ENCODE peak calls at places on chromosomes 12 and 14, in nine cellular contexts. C, S, P, Y, K, O, B, M and J are unnamed samples.

GRCh38 chr12:121132601-121133481 is at the start of gene P2RX7:
- DNase-seq in C (peak), S (peak), P (peak), Y (peak), K (peak), O (peak), B (peak), M (peak), J (no peak)

GRCh38 chr14:53260928-53261327 is 107.8 kb upstream of the DDHD1 start:
- DNase-seq in C (no peak), S (no peak), P (no peak), Y (no peak), K (no peak), O (no peak), B (no peak), M (no peak), J (no peak)

GRCh38 chr14:35386673-35387125 is 17.9 kb downstream of the NFKBIA start:
- DNase-seq in C (no peak), S (no peak), P (peak), Y (no peak), K (no peak), O (no peak), B (no peak), M (no peak), J (no peak)

GRCh38 chr14:79571361-79571760 is 639.9 kb downstream of the DIO2 start:
- DNase-seq in C (peak), S (no peak), P (peak), Y (no peak), K (no peak), O (no peak), B (no peak), M (no peak), J (no peak)

GRCh38 chr14:104875811-104876210 is 10.7 kb downstream of the CEP170B start:
- DNase-seq in C (no peak), S (no peak), P (no peak), Y (no peak), K (no peak), O (no peak), B (no peak), M (peak), J (no peak)

GRCh38 chr12:188910-189621 is 24.9 kb downstream of the SLC6A12 start:
- DNase-seq in C (peak), S (no peak), P (peak), Y (no peak), K (peak), O (no peak), B (peak), M (peak), J (no peak)

GRCh38 chr12:15558915-15559528 is 230.2 kb downstream of the EPS8 start:
- DNase-seq in C (peak), S (no peak), P (no peak), Y (no peak), K (no peak), O (peak), B (no peak), M (no peak), J (no peak)

GRCh38 chr14:101564819-101565698 is 3.8 kb downstream of the DIO3 start:
- DNase-seq in C (no peak), S (no peak), P (peak), Y (no peak), K (peak), O (no peak), B (no peak), M (no peak), J (no peak)

GRCh38 chr12:109914461-109914860 is 14.4 kb downstream of the TCHP start:
- DNase-seq in C (no peak), S (no peak), P (no peak), Y (no peak), K (peak), O (no peak), B (no peak), M (no peak), J (no peak)

GRCh38 chr12:109910969-109911348 is 10.9 kb downstream of the TCHP start:
- DNase-seq in C (peak), S (no peak), P (no peak), Y (no peak), K (peak), O (no peak), B (no peak), M (no peak), J (no peak)

GRCh38 chr12:109912790-109913189 is 12.7 kb downstream of the TCHP start:
- DNase-seq in C (no peak), S (no peak), P (no peak), Y (no peak), K (peak), O (no peak), B (no peak), M (peak), J (no peak)

GRCh38 chr12:109915171-109916040 is 15.3 kb downstream of the TCHP start:
- DNase-seq in C (no peak), S (no peak), P (no peak), Y (no peak), K (no peak), O (no peak), B (peak), M (no peak), J (no peak)

GRCh38 chr12:109910254-109910968 is 10.3 kb downstream of the TCHP start:
- DNase-seq in C (no peak), S (no peak), P (no peak), Y (no peak), K (peak), O (no peak), B (no peak), M (no peak), J (no peak)
- TF ChIP-seq CTCF in C (no peak), S (no peak), P (no peak), Y (no peak), K (no peak), O (no peak), B (no peak), M (no peak), J (no peak)

GRCh38 chr14:76377675-76378074 is 1.7 kb downstream of the ESRRB start:
- DNase-seq in C (no peak), S (no peak), P (no peak), Y (no peak), K (no peak), O (no peak), B (no peak), M (no peak), J (no peak)
- H3K4me3 ChIP-seq in C (no peak), S (no peak), P (no peak), Y (no peak), K (peak), O (no peak), B (no peak), M (no peak), J (no peak)

GRCh38 chr14:26773906-26774593 is 176.2 kb upstream of the NOVA1 start:
- DNase-seq in C (peak), S (no peak), P (no peak), Y (no peak), K (no peak), O (no peak), B (no peak), M (no peak), J (no peak)
- TF ChIP-seq CTCF in C (no peak), S (no peak), P (no peak), Y (no peak), K (no peak), O (no peak), B (no peak), M (no peak), J (no peak)

DNA sequence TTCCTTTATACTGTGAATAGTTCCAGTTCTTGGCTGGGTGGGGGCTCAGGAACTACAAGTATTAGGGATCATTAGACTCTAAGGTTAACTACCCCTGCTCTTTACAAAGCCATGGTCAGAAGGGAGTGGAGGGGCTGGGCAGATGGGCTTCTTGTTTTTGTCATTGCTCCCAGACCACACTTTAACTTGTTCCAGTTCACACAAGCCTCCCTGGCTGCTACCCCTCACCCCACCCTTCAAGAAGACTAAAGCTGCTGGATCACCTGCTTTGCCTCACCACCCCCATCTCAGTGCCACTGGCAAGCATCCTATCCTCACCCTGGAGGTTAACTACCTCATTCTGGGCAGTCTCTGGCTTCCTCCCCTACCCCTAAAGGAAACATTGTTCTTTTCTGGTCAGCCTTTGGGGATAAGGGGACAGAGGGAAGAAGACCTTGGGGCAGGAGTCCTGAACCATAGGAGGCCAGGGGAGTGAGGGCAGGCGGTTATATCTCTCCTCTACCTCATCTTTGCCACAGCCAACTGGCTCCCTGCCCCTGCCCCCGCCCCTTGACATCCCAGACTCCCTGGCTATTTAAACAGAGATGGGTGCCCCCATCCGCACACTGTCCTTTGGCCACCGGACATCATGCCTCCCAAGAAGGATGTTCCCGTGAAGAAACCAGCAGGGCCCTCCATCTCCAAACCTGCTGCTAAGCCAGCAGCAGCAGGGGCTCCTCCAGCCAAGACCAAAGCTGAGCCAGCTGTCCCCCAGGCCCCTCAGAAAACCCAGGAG is 1.1 kb downstream of the MYL6B start:
- DNase-seq in C (no peak), S (no peak), P (no peak), Y (no peak), K (no peak), O (no peak), B (no peak), M (no peak), J (no peak)
- H3K4me3 ChIP-seq in C (peak), S (peak), P (peak), Y (no peak), K (peak), O (peak), B (no peak), M (no peak), J (peak)

DNA sequence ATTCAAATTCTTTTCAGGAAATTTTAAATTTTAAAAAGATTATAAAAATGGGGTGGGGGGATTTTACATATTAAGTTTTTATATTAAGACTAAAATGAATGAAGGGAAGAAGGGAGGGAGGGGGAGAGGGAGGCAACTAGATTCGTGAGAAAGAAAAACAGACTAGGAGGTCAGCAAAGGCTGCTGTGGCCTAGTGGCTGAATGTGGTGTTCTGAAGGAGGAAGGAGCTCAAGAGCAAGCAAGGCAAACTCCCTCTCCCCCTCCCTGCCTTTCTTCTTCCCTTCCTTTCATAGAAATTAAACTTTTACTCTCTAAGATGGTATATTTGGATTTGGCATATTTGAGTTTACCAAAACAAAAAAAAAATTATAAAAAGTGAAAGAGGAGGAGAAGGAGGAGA is 18.1 kb downstream of the DYRK2 start:
- DNase-seq in C (no peak), S (no peak), P (no peak), Y (no peak), K (no peak), O (no peak), B (no peak), M (no peak), J (no peak)
- TF ChIP-seq CTCF in C (no peak), S (no peak), P (peak), Y (no peak), K (no peak), O (no peak), B (no peak), M (no peak), J (no peak)

DNA sequence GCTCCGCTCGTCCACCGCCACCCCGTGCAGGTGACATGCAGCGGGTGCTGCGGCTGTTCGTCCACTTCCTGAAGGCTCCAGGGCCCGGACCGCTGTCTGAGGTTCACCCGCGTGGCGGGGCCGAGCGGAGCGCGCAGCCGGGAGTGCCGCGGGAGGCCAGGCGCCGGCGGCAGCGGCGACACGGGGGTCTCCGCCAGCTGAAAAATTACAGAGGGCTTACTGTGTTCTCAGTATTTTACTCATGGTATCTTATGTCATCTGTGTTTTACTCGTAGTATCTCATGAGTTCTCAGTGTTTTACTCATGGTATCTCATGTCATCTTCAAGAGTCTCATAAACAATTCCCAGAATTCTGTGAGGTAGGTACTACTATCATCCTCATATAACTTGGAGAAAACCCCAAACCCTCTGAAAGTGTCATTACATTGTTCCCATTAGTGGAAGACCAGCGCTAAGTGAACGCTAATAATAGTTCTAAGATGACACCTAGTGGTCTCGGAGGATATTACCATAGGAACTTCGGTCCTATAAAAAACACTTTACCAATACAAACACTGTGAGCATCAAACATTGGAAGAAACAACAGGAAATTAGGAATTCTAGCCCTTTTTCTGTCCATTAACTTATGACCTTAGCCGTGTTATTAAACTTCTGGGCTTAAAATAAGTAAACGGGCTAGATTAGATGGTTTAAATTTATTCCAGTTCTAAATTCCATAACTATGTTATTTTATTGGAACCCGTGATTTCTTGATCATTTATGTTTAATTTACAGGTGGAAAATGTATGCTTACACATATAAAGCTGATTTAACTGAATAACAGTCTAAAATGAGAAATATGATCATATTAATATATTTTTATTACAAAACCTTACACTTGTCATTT is 32.4 kb downstream of the AK7 start:
- DNase-seq in C (peak), S (no peak), P (peak), Y (no peak), K (peak), O (peak), B (peak), M (peak), J (peak)
- H3K4me3 ChIP-seq in C (peak), S (peak), P (no peak), Y (no peak), K (peak), O (peak), B (no peak), M (peak), J (peak)

DNA sequence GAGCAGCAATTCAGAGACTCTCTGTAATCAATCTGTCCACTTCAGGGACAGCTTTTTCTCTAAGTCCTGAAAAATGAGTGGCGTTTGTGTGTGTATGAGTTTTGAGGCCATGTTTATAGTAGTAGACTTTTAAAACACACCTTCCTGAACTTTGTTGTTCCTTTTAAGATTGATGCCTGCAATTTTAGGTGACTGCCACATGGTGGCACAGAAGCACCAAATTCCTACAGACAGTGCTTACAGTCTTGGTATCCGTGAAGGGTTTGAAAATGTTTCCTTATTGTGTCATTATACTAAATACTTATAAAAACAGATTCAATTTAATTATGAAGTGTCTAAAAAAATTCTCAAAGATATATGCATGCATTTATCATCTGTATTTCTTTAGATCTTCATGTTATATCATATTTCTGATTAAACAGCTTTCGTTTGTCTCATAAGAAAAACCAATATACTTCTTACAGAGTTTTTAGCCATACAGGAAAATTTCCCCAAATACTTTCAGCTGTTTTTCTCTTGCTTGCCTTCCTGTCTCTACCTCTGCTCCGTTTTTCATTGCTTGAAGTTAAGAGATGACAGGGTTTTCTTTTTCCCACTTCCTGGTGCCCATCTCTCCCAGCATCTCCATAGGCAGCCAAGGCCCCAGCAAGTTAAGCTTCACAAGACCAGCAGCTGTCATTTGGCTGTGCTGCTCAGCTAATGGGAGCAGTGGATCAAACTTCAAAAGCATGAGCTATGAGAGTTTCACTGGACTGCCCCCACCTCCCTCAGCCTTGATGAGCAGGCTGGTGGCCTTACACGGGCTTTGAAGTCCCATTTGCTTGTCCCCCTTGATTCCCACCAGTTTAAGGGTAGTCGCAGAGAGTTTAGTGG is 259.6 kb downstream of the AKAP6 start:
- DNase-seq in C (peak), S (no peak), P (peak), Y (no peak), K (no peak), O (no peak), B (peak), M (no peak), J (no peak)
- TF ChIP-seq CTCF in C (peak), S (peak), P (peak), Y (peak), K (peak), O (peak), B (peak), M (peak), J (peak)